ENCODE peak calls at places on chromosomes 13 and 19, in nine cellular contexts. O is breast epithelium; G is aorta; V is tibial nerve; S is GM23248; J is AG04450; N is CD4-positive, CD25-positive, alpha-beta regulatory T cell; M is CD8-positive, alpha-beta T cell; F is upper lobe of right lung. I is an unnamed sample. For H3K27me3 and H3K9me3, the result is how much of the 10 kb centered on the place peaks cover.

GRCh38 chr13:42418184-42418583 is 146.2 kb downstream of the AKAP11 start:
- DNase-seq in F (no peak), M (no peak), V (no peak), S (no peak), J (no peak), O (no peak), G (no peak), N (no peak), I (no peak)

GRCh38 chr13:53612200-53612599 is 583.6 kb downstream of the OLFM4 start:
- DNase-seq in G (no peak), S (no peak), V (no peak), N (no peak), O (no peak), M (no peak), J (no peak), F (no peak), I (no peak)

GRCh38 chr13:106311004-106311403 is 224.5 kb downstream of the EFNB2 start:
- DNase-seq in G (no peak), V (no peak), F (no peak), J (no peak), O (no peak), M (no peak), N (no peak), S (no peak), I (peak)

GRCh38 chr19:10565028-10565566 is 713 bp downstream of the KRI1 start:
- DNase-seq in G (no peak), J (no peak), S (peak), N (peak), M (peak), V (peak), F (peak), O (peak), I (peak)

GRCh38 chr13:111907341-111907880 is 159.5 kb upstream of the SOX1 start:
- DNase-seq in G (no peak), N (no peak), J (no peak), O (no peak), F (no peak), S (no peak), V (no peak), M (no peak), I (no peak)

GRCh38 chr19:1324792-1325567 is 39.3 kb downstream of the EFNA2 start:
- DNase-seq in M (peak), V (peak), S (peak), O (peak), G (peak), F (no peak), J (peak), N (no peak), I (peak)

GRCh38 chr13:29429496-29429895 is 166.0 kb downstream of the SLC7A1 start:
- DNase-seq in F (no peak), G (no peak), M (no peak), S (peak), N (no peak), O (no peak), J (no peak), V (no peak), I (peak)

GRCh38 chr19:18975011-18975410 is 34.0 kb upstream of the HOMER3 start:
- DNase-seq in M (no peak), F (no peak), O (no peak), J (no peak), S (peak), G (no peak), V (no peak), N (no peak), I (no peak)

GRCh38 chr19:1592755-1593628 is at the start of gene MBD3:
- DNase-seq in M (peak), G (peak), F (peak), V (peak), O (peak), J (peak), S (peak), N (peak), I (peak)

GRCh38 chr19:41298327-41298964 is 11.5 kb upstream of the CCDC97 start:
- DNase-seq in G (peak), S (peak), J (peak), O (peak), F (peak), M (no peak), V (peak), N (no peak), I (peak)

GRCh38 chr19:46813570-46814358 is 25.4 kb upstream of the SLC1A5 start:
- DNase-seq in F (peak), O (peak), G (peak), V (peak), M (no peak), S (no peak), N (no peak), J (no peak), I (peak)

GRCh38 chr19:12786149-12786870 is 5.0 kb upstream of the JUNB start:
- DNase-seq in V (no peak), J (no peak), G (peak), M (no peak), F (peak), S (no peak), O (peak), N (peak), I (no peak)

GRCh38 chr19:17107546-17108452 is 32.2 kb downstream of the MYO9B start:
- DNase-seq in O (peak), S (peak), V (peak), M (no peak), N (no peak), G (peak), F (peak), J (peak), I (peak)

GRCh38 chr13:49697468-49697867 is 6.2 kb upstream of the EBPL start:
- DNase-seq in O (no peak), F (no peak), N (no peak), J (no peak), S (no peak), M (no peak), V (no peak), G (no peak), I (no peak)

GRCh38 chr13:29936051-29936813 is 85.8 kb upstream of the UBL3 start:
- DNase-seq in J (no peak), O (no peak), G (no peak), M (no peak), N (peak), S (no peak), V (no peak), F (no peak), I (no peak)

GRCh38 chr19:23800281-23800680 is 41.6 kb upstream of the ZNF681 start:
- DNase-seq in S (no peak), V (no peak), J (no peak), F (no peak), O (no peak), N (no peak), G (no peak), M (no peak), I (no peak)

DNA sequence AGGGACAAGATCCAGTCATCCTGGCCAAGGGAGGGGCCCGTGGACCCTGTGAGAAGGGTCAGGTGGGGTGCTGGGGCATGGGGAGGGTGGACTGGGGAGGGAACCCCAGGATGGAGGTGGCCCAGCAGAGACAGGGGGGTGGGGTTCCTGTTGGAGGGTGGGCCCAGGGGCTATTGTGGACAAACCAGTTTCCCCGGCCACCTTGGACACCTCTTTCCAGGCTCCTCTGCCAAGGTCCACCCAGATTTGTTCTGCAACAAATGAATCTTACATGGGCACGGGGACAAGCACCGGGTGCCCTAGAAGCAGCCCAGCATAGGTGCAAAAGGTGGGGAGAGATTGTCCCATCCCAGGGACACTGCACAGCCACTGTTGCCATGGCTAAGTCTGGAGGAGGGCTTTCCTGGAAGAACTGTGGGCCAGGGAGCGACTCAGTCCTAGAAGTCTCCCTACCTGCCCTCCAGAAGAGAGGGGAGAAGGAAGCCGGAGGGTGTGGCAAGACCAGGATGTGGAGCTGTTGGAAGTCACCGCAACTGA is 2.2 kb upstream of the FBN3 start:
- DNase-seq in F (no peak), M (no peak), O (no peak), V (no peak), G (no peak), S (no peak), N (no peak), J (no peak), I (no peak)
- H3K27me3 ChIP-seq in F (under half), M (under half), O (under half), V (under half), G (under half), S (under half), N (under half), J (under half), I (under half)

GRCh38 chr19:34278783-34279182 is 24.4 kb downstream of the GARRE1 start:
- DNase-seq in J (no peak), M (no peak), G (no peak), F (no peak), S (no peak), O (no peak), V (no peak), N (no peak), I (no peak)

GRCh38 chr19:34277244-34277643 is 22.9 kb downstream of the GARRE1 start:
- DNase-seq in O (no peak), M (no peak), S (no peak), V (no peak), J (no peak), F (no peak), G (no peak), N (no peak), I (no peak)

GRCh38 chr19:34288381-34288780 is 34.0 kb downstream of the GARRE1 start:
- DNase-seq in O (no peak), F (no peak), J (no peak), M (no peak), S (no peak), V (no peak), N (no peak), G (no peak), I (no peak)

GRCh38 chr19:34287676-34288140 is 33.4 kb downstream of the GARRE1 start:
- DNase-seq in G (no peak), J (no peak), S (no peak), N (no peak), V (no peak), F (no peak), O (no peak), M (no peak), I (no peak)

GRCh38 chr19:34282611-34283519 is 28.5 kb downstream of the GARRE1 start:
- DNase-seq in V (no peak), F (no peak), O (no peak), M (no peak), J (no peak), G (no peak), N (no peak), S (no peak), I (no peak)
- H3K9me3 ChIP-seq in V (under half), F (under half), O (under half), M (under half), J (under half), G (under half), N (under half), S (under half), I (under half)

DNA sequence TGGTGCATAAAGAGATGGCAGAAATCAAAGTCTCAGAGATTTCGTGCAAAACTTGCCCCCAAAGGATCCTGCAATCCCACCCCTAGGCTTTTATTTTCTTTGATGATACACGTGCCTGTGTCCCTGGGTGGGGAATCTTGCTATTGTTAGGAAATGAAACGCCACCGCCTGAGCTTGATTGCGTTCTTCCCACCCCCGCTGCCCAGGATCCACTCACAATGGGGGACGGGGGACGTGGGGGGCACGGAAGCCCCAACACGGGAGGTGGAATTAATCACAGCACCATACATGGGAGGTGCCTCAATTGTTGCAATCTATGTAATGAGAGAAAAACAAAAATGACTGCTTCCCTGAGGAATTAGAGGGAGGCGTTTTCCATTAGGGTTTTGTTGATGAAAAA is 39.6 kb downstream of the ZNRF4 start:
- DNase-seq in J (no peak), G (no peak), S (no peak), M (no peak), F (no peak), N (no peak), V (no peak), O (no peak), I (no peak)
- H3K27me3 ChIP-seq in J (half or more), G (under half), S (under half), M (under half), F (half or more), N (under half), V (half or more), O (under half), I (under half)

GRCh38 chr19:49918089-49918488 is 10.9 kb upstream of the ATF5 start:
- DNase-seq in V (no peak), J (no peak), M (no peak), N (no peak), O (no peak), F (no peak), G (no peak), S (no peak), I (no peak)

GRCh38 chr19:49913720-49914119 is 15.3 kb upstream of the ATF5 start:
- DNase-seq in F (no peak), V (no peak), S (no peak), J (no peak), N (no peak), O (no peak), G (no peak), M (no peak), I (no peak)

GRCh38 chr19:49912965-49913685 is 15.9 kb upstream of the ATF5 start:
- DNase-seq in S (no peak), F (no peak), V (no peak), G (no peak), O (no peak), N (no peak), M (no peak), J (no peak), I (no peak)

GRCh38 chr19:49916839-49917733 is 11.9 kb upstream of the ATF5 start:
- DNase-seq in G (no peak), N (no peak), M (no peak), S (no peak), J (no peak), O (no peak), F (no peak), V (no peak), I (no peak)

DNA sequence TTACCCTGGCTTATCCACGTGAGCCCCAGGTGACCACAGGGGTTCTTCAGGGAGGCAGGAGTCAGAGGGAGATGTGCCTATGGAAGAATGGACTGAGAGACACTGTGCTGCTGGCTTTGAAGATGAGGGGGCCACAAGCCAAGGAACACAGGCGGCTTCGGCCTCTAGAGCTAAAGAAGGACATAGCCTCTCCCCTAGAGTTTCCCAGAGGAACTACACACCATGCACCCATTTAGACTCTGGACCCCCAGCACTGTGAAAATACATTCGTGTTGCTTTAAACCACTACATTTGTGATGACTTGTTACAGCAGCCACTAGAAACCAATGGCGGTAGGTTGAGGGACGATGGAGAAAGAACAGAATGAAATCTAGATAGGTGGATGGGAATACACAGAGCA is 13.7 kb upstream of the ATF5 start:
- DNase-seq in M (no peak), F (no peak), S (no peak), O (no peak), V (no peak), N (no peak), G (no peak), J (no peak), I (no peak)
- H3K9me3 ChIP-seq in M (under half), F (under half), S (under half), O (under half), V (under half), N (under half), G (under half), J (under half), I (under half)

I was measured in cardiac muscle cell.